ENCODE peak calls at places on chromosomes 12 and 14, in eight cellular contexts. X is caudate nucleus, D is AML-193, R is M059J, G is NCI-H1417 treated with DMSO at 0.1 percent for 48 hours, A is head of caudate nucleus, M is bronchial epithelial cell, O is pons. Y is an unnamed sample.

GRCh38 chr12:11981174-11981733 is 89.5 kb upstream of the BCL2L14 start:
- DNase-seq in D (no peak), M (peak; percentile 30), R (peak; percentile 67), X (peak; percentile 4), A (no peak), G (no peak), O (no peak), Y (no peak)

GRCh38 chr14:37116933-37117844 is 55.2 kb downstream of the SLC25A21 start:
- DNase-seq in O (peak; percentile 5), X (no peak), G (no peak), A (no peak), R (peak; percentile 56), M (peak; percentile 92), D (no peak), Y (peak; percentile 71)

GRCh38 chr12:123390415-123391093 is 6.6 kb downstream of the KMT5A start:
- DNase-seq in G (no peak), R (no peak), M (peak; percentile 35), O (no peak), D (no peak), X (no peak), A (no peak), Y (no peak)

GRCh38 chr12:81128930-81129554 is 51.2 kb downstream of the ACSS3 start:
- DNase-seq in D (peak; percentile 42), O (peak; percentile 48), X (peak; percentile 8), R (peak; percentile 37), A (peak; percentile 60), M (peak; percentile 43), G (peak; percentile 41), Y (peak; percentile 25)

GRCh38 chr12:21934173-21934572 is 7.1 kb downstream of the ABCC9 start:
- DNase-seq in X (no peak), R (no peak), D (no peak), G (no peak), A (no peak), O (no peak), M (peak; percentile 92), Y (no peak)

GRCh38 chr14:69133206-69134125 is 19.5 kb downstream of the DCAF5 start:
- DNase-seq in D (peak; percentile 10), R (peak; percentile 78), X (no peak), M (peak; percentile 71), G (no peak), O (no peak), A (no peak), Y (no peak)

GRCh38 chr12:89960011-89960507 is 251.4 kb upstream of the ATP2B1 start:
- DNase-seq in O (no peak), A (no peak), R (peak; percentile 74), D (no peak), M (peak; percentile 90), X (no peak), G (no peak), Y (peak; percentile 18)

GRCh38 chr14:100640481-100641273 is 53.5 kb upstream of the BEGAIN start:
- DNase-seq in M (no peak), D (peak; percentile 46), X (no peak), A (no peak), G (no peak), R (peak; percentile 71), O (no peak), Y (no peak)

GRCh38 chr12:104506691-104507401 is 50.1 kb downstream of the CHST11 start:
- DNase-seq in A (no peak), O (no peak), G (peak; percentile 78), M (no peak), D (no peak), R (no peak), X (no peak), Y (no peak)